ENCODE peak calls at places on chromosomes 2 and 18, in four cellular contexts. U is WTC11, P is HepG2, J is K562. A is an unnamed sample.

GRCh38 chr2:218465987-218466633 is 47.2 kb downstream of the VIL1 start:
- DNase-seq in J (peak), U (no peak), P (peak), A (no peak)

GRCh38 chr2:187544371-187545080 is 9.7 kb downstream of the TFPI start:
- DNase-seq in P (no peak), U (no peak), J (no peak), A (no peak)

GRCh38 chr2:27628767-27629709 is at the start of the genes CCDC121 and GPN1:
- DNase-seq in P (peak), U (peak), J (peak), A (peak)

GRCh38 chr18:21820811-21821143 is 80.2 kb downstream of the MIB1 start:
- DNase-seq in J (no peak), U (no peak), P (no peak), A (no peak)

GRCh38 chr2:237927135-237927534 is 39.7 kb upstream of the UBE2F start:
- DNase-seq in J (no peak), U (peak), P (no peak), A (no peak)

GRCh38 chr2:71876542-71877451 is 270.9 kb downstream of the CYP26B1 start:
- DNase-seq in J (no peak), U (no peak), P (no peak), A (no peak)

GRCh38 chr2:101622633-101623521 is 74.6 kb upstream of the MAP4K4 start:
- DNase-seq in U (no peak), P (no peak), J (no peak), A (peak)

GRCh38 chr2:190550137-190550536 is 15.6 kb upstream of the NEMP2 start:
- DNase-seq in P (no peak), J (no peak), U (no peak), A (no peak)

DNA sequence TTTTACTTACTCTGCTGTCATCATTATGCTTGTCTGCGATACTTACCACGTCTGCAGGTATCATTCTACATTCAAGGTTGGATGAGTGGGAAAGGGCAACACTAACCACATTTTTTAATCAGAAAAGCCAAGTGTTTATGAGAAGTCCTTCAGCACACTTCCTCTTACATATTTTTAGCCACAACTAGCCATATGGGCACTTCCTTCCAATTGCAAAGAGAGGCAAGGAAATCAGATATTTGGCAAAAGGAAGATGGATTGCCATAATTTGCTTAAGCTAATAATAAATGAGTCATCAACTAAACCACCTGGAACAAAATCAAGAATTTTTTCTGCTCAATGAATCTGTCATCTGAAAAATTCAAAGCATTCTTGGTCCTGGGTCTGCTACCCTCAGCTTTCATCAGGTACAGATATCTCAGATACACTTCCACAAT is 16.7 kb upstream of the MRO start:
- DNase-seq in P (no peak), U (no peak), J (no peak), A (peak)
- TF ChIP-seq CREM in P (no peak), U (no peak), J (no peak), A (no peak)

GRCh38 chr2:23497063-23497462 is 112.1 kb downstream of the KLHL29 start:
- DNase-seq in U (peak), P (no peak), J (no peak), A (no peak)
- TF ChIP-seq CREM in U (no peak), P (no peak), J (no peak), A (no peak)

GRCh38 chr2:176103634-176104337 is 3.3 kb upstream of the HOXD11 start:
- DNase-seq in P (no peak), U (no peak), J (no peak), A (no peak)

GRCh38 chr2:176106636-176107539 is at the start of gene HOXD11:
- DNase-seq in P (no peak), U (peak), J (no peak), A (no peak)

GRCh38 chr2:176104338-176105077 is 2.6 kb upstream of the HOXD11 start:
- DNase-seq in P (no peak), U (no peak), J (peak), A (no peak)

GRCh38 chr2:176105727-176106635 is 1.1 kb upstream of the HOXD11 start:
- DNase-seq in U (no peak), J (no peak), P (no peak), A (no peak)

DNA sequence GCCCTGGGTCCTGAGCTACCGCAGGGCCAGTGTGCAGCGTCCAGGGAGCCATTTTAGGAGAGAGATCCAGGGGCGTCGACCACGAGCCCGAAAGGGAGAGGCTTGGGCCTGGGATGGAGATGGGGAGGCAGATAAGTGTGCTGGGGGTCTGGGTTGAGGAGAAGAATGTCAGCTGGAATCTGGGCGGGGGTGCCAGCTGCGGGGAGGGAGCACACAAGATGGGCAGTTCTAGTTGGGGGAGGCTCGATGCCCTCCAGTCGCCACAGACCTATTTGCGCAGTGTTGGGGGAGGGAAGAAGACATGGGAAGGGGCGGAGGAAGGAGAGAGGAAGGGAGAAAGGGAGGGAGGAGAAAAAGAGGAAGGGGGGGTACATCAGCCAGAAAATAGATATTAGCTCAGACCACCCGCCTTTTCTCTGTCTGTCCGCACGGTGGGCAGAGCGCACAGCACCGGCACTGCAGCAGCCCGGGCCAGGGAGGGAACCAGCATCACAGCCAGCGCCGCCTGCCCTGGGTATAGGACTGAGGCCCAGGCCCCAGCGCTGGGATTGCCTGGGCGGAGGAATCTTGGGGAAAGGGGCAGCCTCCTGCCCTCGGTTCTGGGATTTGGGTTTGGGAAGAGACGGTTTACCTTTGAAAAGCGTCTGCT is 1.9 kb upstream of the HOXD11 start:
- DNase-seq in P (no peak), U (no peak), J (no peak), A (no peak)
- TF ChIP-seq CREM in P (no peak), U (no peak), J (no peak), A (no peak)

GRCh38 chr2:206211657-206212255 is 52.1 kb downstream of the EEF1B2 start:
- DNase-seq in U (no peak), J (no peak), P (no peak), A (no peak)
- TF ChIP-seq CREM in U (no peak), J (no peak), P (no peak), A (no peak)

A was measured in GM12878.